ENCODE peak calls at places on chromosomes 5 and 9, in nine cellular contexts. One of them, this sample, is unnamed.

GRCh38 chr9:88773627-88774244 is 217.5 kb upstream of the S1PR3 start:
- DNase-seq in astrocyte of the spinal cord: peak; percentile 64
- DNase-seq in CD4-positive, alpha-beta T cell: no peak
- DNase-seq in sigmoid colon: no peak
- DNase-seq in K562: peak; percentile 20
- DNase-seq in psoas muscle: no peak
- DNase-seq in A549: no peak
- DNase-seq in GM20000: no peak
- DNase-seq in tibial artery: no peak
- DNase-seq in this sample: peak; percentile 56

GRCh38 chr5:111107371-111107770 is 15.2 kb downstream of the WDR36 start:
- DNase-seq in tibial artery: no peak
- DNase-seq in CD4-positive, alpha-beta T cell: no peak
- DNase-seq in A549: no peak
- DNase-seq in K562: no peak
- DNase-seq in GM20000: no peak
- DNase-seq in astrocyte of the spinal cord: no peak
- DNase-seq in sigmoid colon: no peak
- DNase-seq in psoas muscle: no peak
- DNase-seq in this sample: no peak

GRCh38 chr9:81519816-81520215 is 169.5 kb downstream of the TLE1 start:
- DNase-seq in psoas muscle: no peak
- DNase-seq in sigmoid colon: no peak
- DNase-seq in astrocyte of the spinal cord: no peak
- DNase-seq in K562: no peak
- DNase-seq in GM20000: no peak
- DNase-seq in A549: no peak
- DNase-seq in CD4-positive, alpha-beta T cell: no peak
- DNase-seq in tibial artery: no peak
- DNase-seq in this sample: peak; percentile 19

GRCh38 chr9:114629563-114630090 is 18.5 kb downstream of the TMEM268 start:
- DNase-seq in sigmoid colon: no peak
- DNase-seq in psoas muscle: no peak
- DNase-seq in tibial artery: no peak
- DNase-seq in A549: no peak
- DNase-seq in astrocyte of the spinal cord: no peak
- DNase-seq in K562: no peak
- DNase-seq in CD4-positive, alpha-beta T cell: no peak
- DNase-seq in GM20000: no peak
- DNase-seq in this sample: no peak

GRCh38 chr9:99787552-99787951 is 34.1 kb upstream of the NR4A3 start:
- DNase-seq in K562: no peak
- DNase-seq in tibial artery: no peak
- DNase-seq in A549: no peak
- DNase-seq in astrocyte of the spinal cord: no peak
- DNase-seq in GM20000: no peak
- DNase-seq in CD4-positive, alpha-beta T cell: no peak
- DNase-seq in sigmoid colon: no peak
- DNase-seq in psoas muscle: no peak
- DNase-seq in this sample: no peak

GRCh38 chr9:24464321-24464951 is 81.3 kb downstream of the IZUMO3 start:
- DNase-seq in sigmoid colon: no peak
- DNase-seq in astrocyte of the spinal cord: peak; percentile 78
- DNase-seq in CD4-positive, alpha-beta T cell: no peak
- DNase-seq in psoas muscle: no peak
- DNase-seq in GM20000: no peak
- DNase-seq in K562: no peak
- DNase-seq in tibial artery: no peak
- DNase-seq in A549: no peak
- DNase-seq in this sample: peak; percentile 55

GRCh38 chr9:84759300-84759750 is 89.8 kb downstream of the NTRK2 start:
- DNase-seq in A549: no peak
- DNase-seq in sigmoid colon: no peak
- DNase-seq in astrocyte of the spinal cord: no peak
- DNase-seq in psoas muscle: no peak
- DNase-seq in CD4-positive, alpha-beta T cell: no peak
- DNase-seq in tibial artery: no peak
- DNase-seq in GM20000: peak; percentile 28
- DNase-seq in K562: no peak
- DNase-seq in this sample: no peak

GRCh38 chr5:140926903-140927573 is 939 bp downstream of the PCDHAC1 start:
- DNase-seq in psoas muscle: peak; percentile 19
- DNase-seq in astrocyte of the spinal cord: peak; percentile 1
- DNase-seq in tibial artery: no peak
- DNase-seq in K562: no peak
- DNase-seq in CD4-positive, alpha-beta T cell: no peak
- DNase-seq in A549: no peak
- DNase-seq in GM20000: no peak
- DNase-seq in sigmoid colon: peak; percentile 62
- DNase-seq in this sample: peak; percentile 1

GRCh38 chr5:133870661-133871060 is 97.8 kb downstream of the C5orf15 start:
- DNase-seq in psoas muscle: no peak
- DNase-seq in tibial artery: no peak
- DNase-seq in astrocyte of the spinal cord: peak; percentile 85
- DNase-seq in GM20000: no peak
- DNase-seq in sigmoid colon: peak; percentile 56
- DNase-seq in K562: no peak
- DNase-seq in CD4-positive, alpha-beta T cell: no peak
- DNase-seq in A549: no peak
- DNase-seq in this sample: peak; percentile 67

GRCh38 chr5:56430437-56430836 is 197.3 kb upstream of the ANKRD55 start:
- DNase-seq in GM20000: no peak
- DNase-seq in A549: no peak
- DNase-seq in psoas muscle: no peak
- DNase-seq in sigmoid colon: no peak
- DNase-seq in astrocyte of the spinal cord: no peak
- DNase-seq in CD4-positive, alpha-beta T cell: no peak
- DNase-seq in tibial artery: no peak
- DNase-seq in K562: no peak
- DNase-seq in this sample: no peak

GRCh38 chr9:91395553-91396470 is 27.8 kb downstream of the NFIL3 start:
- DNase-seq in GM20000: peak; percentile 54
- DNase-seq in sigmoid colon: no peak
- DNase-seq in K562: no peak
- DNase-seq in astrocyte of the spinal cord: peak; percentile 93
- DNase-seq in CD4-positive, alpha-beta T cell: no peak
- DNase-seq in psoas muscle: no peak
- DNase-seq in A549: no peak
- DNase-seq in tibial artery: no peak
- DNase-seq in this sample: peak; percentile 84

GRCh38 chr9:20940447-20941176 is 90.8 kb downstream of the HACD4 start:
- DNase-seq in K562: no peak
- DNase-seq in GM20000: no peak
- DNase-seq in tibial artery: no peak
- DNase-seq in CD4-positive, alpha-beta T cell: no peak
- DNase-seq in psoas muscle: no peak
- DNase-seq in A549: no peak
- DNase-seq in sigmoid colon: no peak
- DNase-seq in astrocyte of the spinal cord: no peak
- DNase-seq in this sample: peak; percentile 14

GRCh38 chr5:124906339-124907097 is 160.1 kb upstream of the ZNF608 start:
- DNase-seq in psoas muscle: peak; percentile 48
- DNase-seq in tibial artery: peak; percentile 87
- DNase-seq in K562: no peak
- DNase-seq in sigmoid colon: peak; percentile 87
- DNase-seq in astrocyte of the spinal cord: peak; percentile 84
- DNase-seq in CD4-positive, alpha-beta T cell: no peak
- DNase-seq in GM20000: no peak
- DNase-seq in A549: no peak
- DNase-seq in this sample: peak; percentile 94
- TF ChIP-seq CTCF in psoas muscle: peak; percentile 21
- TF ChIP-seq CTCF in tibial artery: no peak
- TF ChIP-seq CTCF in K562: no peak
- TF ChIP-seq CTCF in sigmoid colon: no peak
- TF ChIP-seq CTCF in astrocyte of the spinal cord: no peak
- TF ChIP-seq CTCF in CD4-positive, alpha-beta T cell: no peak
- TF ChIP-seq CTCF in GM20000: no peak
- TF ChIP-seq CTCF in A549: no peak
- TF ChIP-seq CTCF in this sample: peak; percentile 32

GRCh38 chr9:106146066-106146840 is 451.9 kb downstream of the TMEM38B start:
- DNase-seq in GM20000: no peak
- DNase-seq in K562: no peak
- DNase-seq in CD4-positive, alpha-beta T cell: no peak
- DNase-seq in sigmoid colon: no peak
- DNase-seq in tibial artery: no peak
- DNase-seq in psoas muscle: no peak
- DNase-seq in astrocyte of the spinal cord: no peak
- DNase-seq in A549: no peak
- DNase-seq in this sample: no peak

GRCh38 chr9:106146886-106147285 is 452.5 kb downstream of the TMEM38B start:
- DNase-seq in A549: no peak
- DNase-seq in psoas muscle: no peak
- DNase-seq in CD4-positive, alpha-beta T cell: no peak
- DNase-seq in K562: no peak
- DNase-seq in sigmoid colon: no peak
- DNase-seq in tibial artery: no peak
- DNase-seq in astrocyte of the spinal cord: no peak
- DNase-seq in GM20000: no peak
- DNase-seq in this sample: no peak

GRCh38 chr9:106143781-106144180 is 449.4 kb downstream of the TMEM38B start:
- DNase-seq in tibial artery: no peak
- DNase-seq in astrocyte of the spinal cord: no peak
- DNase-seq in sigmoid colon: no peak
- DNase-seq in A549: no peak
- DNase-seq in CD4-positive, alpha-beta T cell: no peak
- DNase-seq in GM20000: no peak
- DNase-seq in psoas muscle: no peak
- DNase-seq in K562: no peak
- DNase-seq in this sample: no peak
- TF ChIP-seq CTCF in tibial artery: no peak
- TF ChIP-seq CTCF in astrocyte of the spinal cord: no peak
- TF ChIP-seq CTCF in sigmoid colon: no peak
- TF ChIP-seq CTCF in A549: no peak
- TF ChIP-seq CTCF in CD4-positive, alpha-beta T cell: no peak
- TF ChIP-seq CTCF in GM20000: no peak
- TF ChIP-seq CTCF in psoas muscle: no peak
- TF ChIP-seq CTCF in K562: no peak
- TF ChIP-seq CTCF in this sample: no peak

GRCh38 chr9:128409998-128410397 is 10.7 kb upstream of the CERCAM start:
- DNase-seq in CD4-positive, alpha-beta T cell: no peak
- DNase-seq in tibial artery: no peak
- DNase-seq in K562: peak; percentile 55
- DNase-seq in astrocyte of the spinal cord: peak; percentile 29
- DNase-seq in A549: no peak
- DNase-seq in GM20000: no peak
- DNase-seq in psoas muscle: no peak
- DNase-seq in sigmoid colon: no peak
- DNase-seq in this sample: peak; percentile 53
- TF ChIP-seq CTCF in CD4-positive, alpha-beta T cell: no peak
- TF ChIP-seq CTCF in tibial artery: no peak
- TF ChIP-seq CTCF in K562: peak; percentile 55
- TF ChIP-seq CTCF in astrocyte of the spinal cord: peak; percentile 46
- TF ChIP-seq CTCF in A549: no peak
- TF ChIP-seq CTCF in GM20000: no peak
- TF ChIP-seq CTCF in psoas muscle: no peak
- TF ChIP-seq CTCF in sigmoid colon: no peak
- TF ChIP-seq CTCF in this sample: peak; percentile 53

DNA sequence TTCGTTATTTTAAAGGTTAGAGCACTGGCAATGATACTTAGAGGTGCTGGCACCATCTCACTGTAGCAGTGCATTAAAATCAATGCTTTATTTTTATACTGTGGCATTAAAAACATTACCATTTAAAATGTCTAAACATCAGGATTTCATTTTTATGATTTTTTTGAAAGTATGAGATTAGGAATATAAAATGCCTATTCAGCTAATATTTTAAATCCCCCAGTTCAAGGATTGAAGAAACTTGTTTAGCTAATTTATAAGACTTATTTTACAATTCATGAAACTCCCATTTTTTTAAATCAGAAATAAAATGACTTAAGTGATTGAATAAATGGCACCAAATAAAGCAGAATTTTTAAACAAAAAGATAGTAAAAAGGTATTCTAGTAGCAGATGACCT is 625.6 kb downstream of the RAB3C start:
- DNase-seq in astrocyte of the spinal cord: no peak
- DNase-seq in tibial artery: no peak
- DNase-seq in psoas muscle: no peak
- DNase-seq in GM20000: no peak
- DNase-seq in K562: no peak
- DNase-seq in CD4-positive, alpha-beta T cell: no peak
- DNase-seq in sigmoid colon: no peak
- DNase-seq in A549: no peak
- DNase-seq in this sample: no peak
- TF ChIP-seq CTCF in astrocyte of the spinal cord: no peak
- TF ChIP-seq CTCF in tibial artery: no peak
- TF ChIP-seq CTCF in psoas muscle: no peak
- TF ChIP-seq CTCF in GM20000: no peak
- TF ChIP-seq CTCF in K562: no peak
- TF ChIP-seq CTCF in CD4-positive, alpha-beta T cell: no peak
- TF ChIP-seq CTCF in sigmoid colon: no peak
- TF ChIP-seq CTCF in A549: no peak
- TF ChIP-seq CTCF in this sample: no peak